ENCODE peak calls at places on chromosomes 11 and 22, in five cellular contexts. One of them, this sample, is unnamed.

GRCh38 chr11:32052218-32052617 is 38.7 kb upstream of the RCN1 start:
- DNase-seq in mammary epithelial cell: peak
- DNase-seq in Calu3: peak
- DNase-seq in astrocyte of the cerebellum: peak
- DNase-seq in T-helper 17 cell: peak
- DNase-seq in this sample: no peak

GRCh38 chr22:39026509-39027150 is 5.7 kb downstream of the APOBEC3D start:
- DNase-seq in T-helper 17 cell: no peak
- DNase-seq in astrocyte of the cerebellum: no peak
- DNase-seq in Calu3: no peak
- DNase-seq in mammary epithelial cell: no peak
- DNase-seq in this sample: no peak

GRCh38 chr22:40694409-40694808 is 15.1 kb downstream of the MCHR1 start:
- DNase-seq in mammary epithelial cell: no peak
- DNase-seq in Calu3: no peak
- DNase-seq in astrocyte of the cerebellum: peak
- DNase-seq in T-helper 17 cell: no peak
- DNase-seq in this sample: no peak

GRCh38 chr11:70833011-70833410 is 419.4 kb downstream of the SHANK2 start:
- DNase-seq in mammary epithelial cell: no peak
- DNase-seq in T-helper 17 cell: no peak
- DNase-seq in Calu3: no peak
- DNase-seq in astrocyte of the cerebellum: no peak
- DNase-seq in this sample: no peak

GRCh38 chr22:39244496-39245129 is at the start of gene PDGFB:
- DNase-seq in Calu3: peak
- DNase-seq in T-helper 17 cell: no peak
- DNase-seq in mammary epithelial cell: peak
- DNase-seq in astrocyte of the cerebellum: no peak
- DNase-seq in this sample: no peak

GRCh38 chr11:127383026-127383425 is 382.5 kb upstream of the KIRREL3 start:
- DNase-seq in T-helper 17 cell: no peak
- DNase-seq in Calu3: no peak
- DNase-seq in astrocyte of the cerebellum: peak
- DNase-seq in mammary epithelial cell: no peak
- DNase-seq in this sample: no peak

GRCh38 chr22:20748082-20748481 is 25.8 kb upstream of the SERPIND1 start:
- DNase-seq in T-helper 17 cell: no peak
- DNase-seq in mammary epithelial cell: no peak
- DNase-seq in Calu3: no peak
- DNase-seq in astrocyte of the cerebellum: no peak
- DNase-seq in this sample: no peak

GRCh38 chr11:73388241-73389133 is 12.3 kb downstream of the RELT start:
- DNase-seq in Calu3: no peak
- DNase-seq in T-helper 17 cell: no peak
- DNase-seq in astrocyte of the cerebellum: no peak
- DNase-seq in mammary epithelial cell: no peak
- DNase-seq in this sample: no peak

GRCh38 chr11:122779047-122779629 is 59.2 kb upstream of the CRTAM start:
- DNase-seq in mammary epithelial cell: no peak
- DNase-seq in T-helper 17 cell: no peak
- DNase-seq in astrocyte of the cerebellum: no peak
- DNase-seq in Calu3: no peak
- DNase-seq in this sample: no peak

GRCh38 chr11:83047515-83048225 is 24.0 kb downstream of the RAB30 start:
- DNase-seq in Calu3: no peak
- DNase-seq in astrocyte of the cerebellum: peak
- DNase-seq in mammary epithelial cell: no peak
- DNase-seq in T-helper 17 cell: no peak
- DNase-seq in this sample: peak

GRCh38 chr11:128365044-128365443 is 222.3 kb downstream of the ETS1 start:
- DNase-seq in T-helper 17 cell: no peak
- DNase-seq in astrocyte of the cerebellum: peak
- DNase-seq in Calu3: no peak
- DNase-seq in mammary epithelial cell: peak
- DNase-seq in this sample: no peak

GRCh38 chr11:99934008-99934407 is 753.1 kb upstream of the ARHGAP42 start:
- DNase-seq in mammary epithelial cell: no peak
- DNase-seq in astrocyte of the cerebellum: no peak
- DNase-seq in T-helper 17 cell: no peak
- DNase-seq in Calu3: no peak
- DNase-seq in this sample: no peak

GRCh38 chr22:37482244-37482643 is 3.9 kb downstream of the MFNG start:
- DNase-seq in T-helper 17 cell: no peak
- DNase-seq in mammary epithelial cell: no peak
- DNase-seq in Calu3: no peak
- DNase-seq in astrocyte of the cerebellum: no peak
- DNase-seq in this sample: no peak

GRCh38 chr11:131744847-131745246 is 374.4 kb downstream of the NTM start:
- DNase-seq in T-helper 17 cell: no peak
- DNase-seq in Calu3: no peak
- DNase-seq in astrocyte of the cerebellum: no peak
- DNase-seq in mammary epithelial cell: peak
- DNase-seq in this sample: no peak